ENCODE peak calls at places on chromosomes 16 and 17, in eight cellular contexts. B, W, H, U, K, X, F and Q are unnamed samples. For H3K4me1, the result is how much of the 10 kb centered on the place peaks cover.

GRCh38 chr16:2277466-2278271 is 9.7 kb upstream of the RNPS1 start:
- DNase-seq in B (no peak), W (no peak), H (no peak), U (no peak), K (no peak), X (no peak), F (no peak), Q (no peak)

GRCh38 chr16:24670623-24671454 is 58.6 kb upstream of the TNRC6A start:
- DNase-seq in B (peak), W (peak), H (peak), U (no peak), K (no peak), X (peak), F (no peak), Q (no peak)

GRCh38 chr16:85916141-85916890 is 17.4 kb downstream of the IRF8 start:
- DNase-seq in B (peak), W (no peak), H (no peak), U (no peak), K (no peak), X (no peak), F (peak), Q (no peak)

GRCh38 chr17:4980644-4981216 is 6.7 kb downstream of the CAMTA2 start:
- DNase-seq in B (no peak), W (peak), H (peak), U (peak), K (no peak), X (no peak), F (no peak), Q (peak)

GRCh38 chr16:70529051-70529777 is 5.6 kb downstream of the SF3B3 start:
- DNase-seq in B (no peak), W (no peak), H (no peak), U (no peak), K (no peak), X (no peak), F (no peak), Q (no peak)

GRCh38 chr16:12260647-12261262 is 284.2 kb downstream of the SNX29 start:
- DNase-seq in B (peak), W (peak), H (no peak), U (no peak), K (no peak), X (no peak), F (no peak), Q (no peak)

GRCh38 chr17:51121620-51122472 is 1.2 kb upstream of the SPAG9 start:
- DNase-seq in B (peak), W (peak), H (peak), U (peak), K (peak), X (peak), F (peak), Q (no peak)

GRCh38 chr16:84482001-84482891 is 22.2 kb downstream of the MEAK7 start:
- DNase-seq in B (no peak), W (no peak), H (no peak), U (no peak), K (peak), X (no peak), F (no peak), Q (no peak)

GRCh38 chr16:3113765-3114479 is 1.5 kb downstream of the ZNF205 start:
- DNase-seq in B (no peak), W (no peak), H (no peak), U (no peak), K (no peak), X (no peak), F (no peak), Q (no peak)

GRCh38 chr17:48614904-48615211 is 234 bp downstream of the HOXB8 start:
- DNase-seq in B (no peak), W (no peak), H (no peak), U (no peak), K (no peak), X (no peak), F (no peak), Q (no peak)

GRCh38 chr16:49021136-49021535 is 260.5 kb downstream of the CBLN1 start:
- DNase-seq in B (no peak), W (peak), H (no peak), U (no peak), K (no peak), X (no peak), F (no peak), Q (no peak)

GRCh38 chr16:86653289-86654006 is 75.1 kb downstream of the FOXL1 start:
- DNase-seq in B (no peak), W (no peak), H (no peak), U (no peak), K (no peak), X (no peak), F (no peak), Q (no peak)

GRCh38 chr17:60333628-60334031 is 58.3 kb downstream of the USP32 start:
- DNase-seq in B (no peak), W (no peak), H (no peak), U (no peak), K (no peak), X (no peak), F (no peak), Q (no peak)

GRCh38 chr17:59892251-59892848 is 393 bp downstream of the TUBD1 start:
- DNase-seq in B (no peak), W (no peak), H (no peak), U (no peak), K (peak), X (peak), F (no peak), Q (no peak)

GRCh38 chr16:14286381-14287230 is 215.5 kb downstream of the MRTFB start:
- DNase-seq in B (no peak), W (peak), H (no peak), U (no peak), K (no peak), X (no peak), F (no peak), Q (no peak)

GRCh38 chr17:80930335-80931040 is 61.2 kb upstream of the CHMP6 start:
- DNase-seq in B (peak), W (no peak), H (no peak), U (no peak), K (no peak), X (peak), F (peak), Q (no peak)

GRCh38 chr17:62067165-62068145 is 2.4 kb upstream of the MED13 start:
- DNase-seq in B (no peak), W (no peak), H (no peak), U (no peak), K (no peak), X (no peak), F (no peak), Q (no peak)

GRCh38 chr16:86809458-86809955 is 231.2 kb downstream of the FOXL1 start:
- DNase-seq in B (no peak), W (no peak), H (no peak), U (no peak), K (no peak), X (no peak), F (no peak), Q (no peak)

GRCh38 chr16:53817117-53817516 is 113.2 kb downstream of the FTO start:
- DNase-seq in B (peak), W (no peak), H (no peak), U (no peak), K (no peak), X (no peak), F (no peak), Q (no peak)

GRCh38 chr16:84226026-84226425 is 13.8 kb downstream of the KCNG4 start:
- DNase-seq in B (no peak), W (no peak), H (no peak), U (no peak), K (no peak), X (no peak), F (no peak), Q (no peak)

GRCh38 chr17:8732406-8733065 is 12.1 kb downstream of the CCDC42 start:
- DNase-seq in B (no peak), W (no peak), H (no peak), U (no peak), K (peak), X (peak), F (no peak), Q (no peak)

GRCh38 chr17:31052187-31052889 is 42.4 kb upstream of the NF1 start:
- DNase-seq in B (peak), W (no peak), H (no peak), U (peak), K (no peak), X (peak), F (no peak), Q (no peak)

GRCh38 chr17:64641499-64641898 is 20.6 kb downstream of the SMURF2 start:
- DNase-seq in B (no peak), W (no peak), H (no peak), U (no peak), K (no peak), X (no peak), F (no peak), Q (no peak)

GRCh38 chr17:11880714-11881113 is 116.6 kb downstream of the ZNF18 start:
- DNase-seq in B (no peak), W (peak), H (no peak), U (peak), K (no peak), X (no peak), F (no peak), Q (no peak)

GRCh38 chr16:53084736-53085538 is 30.1 kb downstream of the CHD9 start:
- DNase-seq in B (no peak), W (no peak), H (no peak), U (no peak), K (no peak), X (no peak), F (no peak), Q (no peak)

GRCh38 chr17:81523139-81524062 is 4.8 kb upstream of the FSCN2 start:
- DNase-seq in B (peak), W (peak), H (peak), U (no peak), K (no peak), X (peak), F (no peak), Q (no peak)

GRCh38 chr17:13576661-13577526 is 24.8 kb downstream of the HS3ST3A1 start:
- DNase-seq in B (no peak), W (no peak), H (no peak), U (no peak), K (no peak), X (no peak), F (no peak), Q (no peak)

GRCh38 chr16:30743690-30744089 is 4.5 kb upstream of the PHKG2 start:
- DNase-seq in B (no peak), W (no peak), H (no peak), U (no peak), K (no peak), X (no peak), F (no peak), Q (no peak)

GRCh38 chr17:2707721-2708584 is 3.6 kb downstream of the CLUH start:
- DNase-seq in B (peak), W (peak), H (no peak), U (no peak), K (no peak), X (peak), F (peak), Q (no peak)

GRCh38 chr17:17018021-17018441 is 24.2 kb upstream of the MPRIP start:
- DNase-seq in B (peak), W (no peak), H (no peak), U (no peak), K (no peak), X (peak), F (no peak), Q (no peak)

GRCh38 chr16:67182288-67182687 is 1.5 kb downstream of the MATCAP1 start:
- DNase-seq in B (no peak), W (no peak), H (no peak), U (no peak), K (no peak), X (no peak), F (no peak), Q (no peak)

GRCh38 chr16:67184453-67185002 is 765 bp upstream of the MATCAP1 start:
- DNase-seq in B (no peak), W (peak), H (no peak), U (no peak), K (no peak), X (no peak), F (peak), Q (no peak)

GRCh38 chr16:67185003-67185865 is 1.5 kb upstream of the MATCAP1 start:
- DNase-seq in B (peak), W (peak), H (peak), U (peak), K (peak), X (peak), F (peak), Q (peak)

GRCh38 chr16:67183284-67183626 is 508 bp downstream of the MATCAP1 start:
- DNase-seq in B (no peak), W (no peak), H (no peak), U (no peak), K (no peak), X (no peak), F (no peak), Q (no peak)

GRCh38 chr16:67183627-67184452 is at the start of gene MATCAP1:
- DNase-seq in B (peak), W (peak), H (peak), U (peak), K (peak), X (peak), F (peak), Q (peak)
- H3K27ac ChIP-seq in B (peak), W (peak), H (peak), U (peak), K (peak), X (peak), F (peak), Q (peak)

GRCh38 chr17:46125831-46126230 is 67.4 kb downstream of the KANSL1 start:
- DNase-seq in B (no peak), W (no peak), H (no peak), U (no peak), K (no peak), X (no peak), F (no peak), Q (no peak)
- H3K4me1 ChIP-seq in B (under half), W (under half), H (under half), U (under half), K (under half), X (under half), F (under half), Q (half or more)

GRCh38 chr16:21991621-21992020 is 9.3 kb downstream of the PDZD9 start:
- DNase-seq in B (no peak), W (no peak), H (no peak), U (no peak), K (no peak), X (no peak), F (no peak), Q (no peak)

GRCh38 chr16:21986692-21987246 is 14.1 kb downstream of the PDZD9 start:
- DNase-seq in B (no peak), W (no peak), H (no peak), U (no peak), K (no peak), X (no peak), F (no peak), Q (no peak)

GRCh38 chr16:21987498-21987897 is 13.4 kb downstream of the PDZD9 start:
- DNase-seq in B (no peak), W (no peak), H (no peak), U (no peak), K (no peak), X (no peak), F (no peak), Q (no peak)

GRCh38 chr16:21990381-21990944 is 10.5 kb downstream of the PDZD9 start:
- DNase-seq in B (no peak), W (no peak), H (no peak), U (no peak), K (no peak), X (no peak), F (no peak), Q (no peak)

DNA sequence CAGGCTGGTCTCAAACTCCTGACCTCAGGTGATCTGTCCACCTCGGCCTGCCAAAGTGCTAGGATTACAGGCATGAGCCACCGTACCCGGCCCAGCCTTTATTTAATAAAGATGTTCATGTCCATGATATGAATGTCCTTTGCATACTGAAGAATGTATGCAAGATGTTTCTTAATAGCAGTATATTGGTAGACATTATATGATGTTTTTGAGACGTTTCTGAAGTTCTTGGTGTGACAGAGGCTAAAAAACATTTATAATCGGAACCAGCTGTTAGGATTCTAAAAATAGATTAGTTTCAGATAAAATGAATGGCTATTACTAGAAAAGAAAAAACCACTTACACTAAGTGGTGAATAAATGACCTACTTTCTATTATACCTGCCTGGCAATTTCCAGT is 11.8 kb downstream of the PDZD9 start:
- DNase-seq in B (no peak), W (no peak), H (no peak), U (no peak), K (no peak), X (no peak), F (no peak), Q (no peak)
- H3K27ac ChIP-seq in B (no peak), W (no peak), H (no peak), U (no peak), K (no peak), X (no peak), F (no peak), Q (no peak)

DNA sequence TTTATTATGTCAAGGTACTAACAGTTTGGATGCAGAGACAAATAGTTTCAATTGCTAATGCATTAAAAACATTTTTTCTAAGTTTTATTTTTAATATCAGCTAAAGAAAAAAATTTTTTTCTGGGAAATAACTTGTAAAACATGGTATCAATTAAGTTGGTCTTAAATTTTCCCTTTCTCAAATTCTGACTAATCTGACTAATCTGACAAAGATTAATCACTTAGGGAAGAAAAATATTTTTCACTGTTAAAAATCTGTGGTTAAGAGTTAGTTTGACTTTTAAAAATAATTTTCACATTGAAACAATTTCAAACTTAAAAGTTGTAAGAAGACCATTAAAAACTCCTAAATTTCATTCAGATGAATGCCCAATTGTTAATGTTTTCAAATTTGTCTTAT is 74.6 kb downstream of the MYO1D start:
- DNase-seq in B (no peak), W (no peak), H (no peak), U (no peak), K (no peak), X (no peak), F (no peak), Q (no peak)
- H3K4me1 ChIP-seq in B (under half), W (under half), H (under half), U (under half), K (under half), X (under half), F (under half), Q (under half)